ENCODE peak calls at places on chromosomes 3 and 15, in nine cellular contexts. M, W, H, S, X, V, T, N and F are unnamed samples.

GRCh38 chr3:66692108-66692750 is 191.4 kb upstream of the LRIG1 start:
- DNase-seq in M (no peak), W (no peak), H (no peak), S (no peak), X (no peak), V (no peak), T (no peak), N (no peak), F (no peak)

GRCh38 chr15:39625856-39626255 is 45.0 kb downstream of the THBS1 start:
- DNase-seq in M (no peak), W (no peak), H (no peak), S (no peak), X (no peak), V (no peak), T (no peak), N (no peak), F (no peak)

GRCh38 chr15:64146041-64146440 is 5.5 kb upstream of the SNX22 start:
- DNase-seq in M (no peak), W (no peak), H (no peak), S (no peak), X (no peak), V (no peak), T (no peak), N (no peak), F (no peak)

GRCh38 chr15:70533931-70534742 is 229.2 kb downstream of the UACA start:
- DNase-seq in M (no peak), W (no peak), H (no peak), S (no peak), X (no peak), V (no peak), T (no peak), N (no peak), F (no peak)

GRCh38 chr15:40192942-40193341 is 32.1 kb downstream of the BUB1B start:
- DNase-seq in M (peak), W (no peak), H (no peak), S (no peak), X (no peak), V (no peak), T (no peak), N (no peak), F (no peak)

GRCh38 chr15:50119063-50119700 is at the start of gene ATP8B4:
- DNase-seq in M (no peak), W (no peak), H (no peak), S (peak), X (no peak), V (no peak), T (no peak), N (no peak), F (no peak)

GRCh38 chr15:47331796-47332480 is 385.4 kb upstream of the SEMA6D start:
- DNase-seq in M (no peak), W (no peak), H (no peak), S (no peak), X (no peak), V (peak), T (no peak), N (no peak), F (no peak)

GRCh38 chr3:12556723-12557471 is at the start of gene MKRN2:
- DNase-seq in M (peak), W (peak), H (peak), S (peak), X (peak), V (peak), T (peak), N (peak), F (peak)

GRCh38 chr3:79414821-79415220 is 353.0 kb downstream of the ROBO1 start:
- DNase-seq in M (no peak), W (no peak), H (no peak), S (no peak), X (no peak), V (no peak), T (no peak), N (no peak), F (no peak)

GRCh38 chr15:92733934-92734521 is 78.5 kb upstream of the FAM174B start:
- DNase-seq in M (peak), W (no peak), H (no peak), S (peak), X (peak), V (peak), T (no peak), N (no peak), F (peak)

GRCh38 chr15:80870893-80871292 is 91.7 kb downstream of the CEMIP start:
- DNase-seq in M (no peak), W (no peak), H (no peak), S (no peak), X (no peak), V (no peak), T (no peak), N (no peak), F (no peak)

GRCh38 chr15:69941931-69942471 is 155.7 kb downstream of the TLE3 start:
- DNase-seq in M (no peak), W (no peak), H (no peak), S (no peak), X (no peak), V (no peak), T (no peak), N (no peak), F (no peak)

GRCh38 chr3:56917740-56918568 is 116.2 kb upstream of the ARHGEF3 start:
- DNase-seq in M (no peak), W (no peak), H (no peak), S (peak), X (peak), V (no peak), T (no peak), N (no peak), F (no peak)

GRCh38 chr3:170049146-170050000 is 11.6 kb downstream of the GPR160 start:
- DNase-seq in M (no peak), W (no peak), H (no peak), S (no peak), X (no peak), V (peak), T (no peak), N (no peak), F (no peak)

GRCh38 chr3:110017304-110017703 is 680.0 kb upstream of the DPPA4 start:
- DNase-seq in M (no peak), W (no peak), H (no peak), S (no peak), X (no peak), V (no peak), T (no peak), N (no peak), F (no peak)

GRCh38 chr3:30263921-30264313 is 342.5 kb upstream of the TGFBR2 start:
- DNase-seq in M (no peak), W (no peak), H (no peak), S (peak), X (no peak), V (no peak), T (peak), N (no peak), F (no peak)

GRCh38 chr3:24303057-24303754 is 191.4 kb downstream of the THRB start:
- DNase-seq in M (no peak), W (peak), H (no peak), S (no peak), X (peak), V (no peak), T (no peak), N (no peak), F (no peak)

GRCh38 chr3:59115355-59116136 is 65.7 kb upstream of the CFAP20DC start:
- DNase-seq in M (no peak), W (no peak), H (no peak), S (no peak), X (no peak), V (no peak), T (no peak), N (no peak), F (no peak)

GRCh38 chr3:5463986-5464385 is 276.5 kb downstream of the EDEM1 start:
- DNase-seq in M (no peak), W (no peak), H (no peak), S (no peak), X (no peak), V (no peak), T (no peak), N (no peak), F (no peak)

GRCh38 chr3:29410200-29410599 is 129.3 kb downstream of the RBMS3 start:
- DNase-seq in M (no peak), W (no peak), H (no peak), S (no peak), X (no peak), V (no peak), T (no peak), N (no peak), F (no peak)

GRCh38 chr3:57151021-57151449 is 14.1 kb downstream of the IL17RD start:
- DNase-seq in M (no peak), W (no peak), H (no peak), S (no peak), X (no peak), V (no peak), T (no peak), N (no peak), F (no peak)

GRCh38 chr15:56028430-56028829 is 35.0 kb upstream of the NEDD4 start:
- DNase-seq in M (no peak), W (no peak), H (no peak), S (no peak), X (no peak), V (no peak), T (no peak), N (no peak), F (no peak)

GRCh38 chr3:146090521-146090920 is 70.5 kb downstream of the PLOD2 start:
- DNase-seq in M (no peak), W (no peak), H (no peak), S (no peak), X (no peak), V (no peak), T (no peak), N (no peak), F (no peak)

GRCh38 chr15:26996250-26996649 is 25.3 kb downstream of the GABRG3 start:
- DNase-seq in M (no peak), W (no peak), H (no peak), S (no peak), X (no peak), V (no peak), T (no peak), N (no peak), F (no peak)

GRCh38 chr3:78728406-78729145 is 1039.2 kb downstream of the ROBO1 start:
- DNase-seq in M (peak), W (peak), H (peak), S (no peak), X (peak), V (peak), T (no peak), N (no peak), F (peak)

GRCh38 chr3:122088519-122088918 is 33.4 kb downstream of the CD86 start:
- DNase-seq in M (no peak), W (no peak), H (no peak), S (no peak), X (no peak), V (no peak), T (no peak), N (no peak), F (no peak)

GRCh38 chr3:122021811-122022401 is at the start of gene ILDR1:
- DNase-seq in M (no peak), W (no peak), H (no peak), S (peak), X (peak), V (peak), T (no peak), N (no peak), F (no peak)

GRCh38 chr3:171959532-171960044 is 79.8 kb upstream of the FNDC3B start:
- DNase-seq in M (no peak), W (no peak), H (no peak), S (peak), X (no peak), V (no peak), T (no peak), N (no peak), F (no peak)

GRCh38 chr15:43775411-43775965 is 1.3 kb downstream of the ELL3 start:
- DNase-seq in M (no peak), W (no peak), H (no peak), S (no peak), X (peak), V (no peak), T (no peak), N (no peak), F (no peak)

GRCh38 chr15:40339621-40339945 is 1.2 kb downstream of the CCDC9B start:
- DNase-seq in M (no peak), W (no peak), H (no peak), S (no peak), X (no peak), V (no peak), T (no peak), N (no peak), F (no peak)

GRCh38 chr15:72532991-72533601 is 59.0 kb downstream of the ARIH1 start:
- DNase-seq in M (no peak), W (no peak), H (no peak), S (peak), X (no peak), V (no peak), T (peak), N (peak), F (no peak)